ENCODE peak calls at places on chromosomes 12 and 14, in six cellular contexts. Z is IMR-90, I is tibial nerve, J is stomach, F is uterus, C is K562. M is an unnamed sample. For H3K9me3, the result is how much of the 10 kb centered on the place peaks cover.

GRCh38 chr14:23573384-23573783 is 5.2 kb downstream of the JPH4 start:
- DNase-seq in I (no peak), J (peak), C (no peak), F (no peak), Z (no peak), M (no peak)

GRCh38 chr14:36271939-36272907 is 48.2 kb downstream of the MBIP start:
- DNase-seq in Z (peak), F (no peak), I (no peak), C (no peak), J (no peak), M (peak)

GRCh38 chr12:67237231-67237630 is 31.9 kb upstream of the CAND1 start:
- DNase-seq in C (no peak), Z (no peak), I (no peak), J (no peak), F (no peak), M (no peak)

GRCh38 chr12:4962539-4963486 is 53.1 kb downstream of the KCNA1 start:
- DNase-seq in F (no peak), C (no peak), Z (no peak), J (no peak), I (no peak), M (no peak)

GRCh38 chr12:13744566-13744965 is 236.8 kb downstream of the GRIN2B start:
- DNase-seq in Z (no peak), C (no peak), I (no peak), F (no peak), J (no peak), M (no peak)

GRCh38 chr14:65211341-65211987 is 109.1 kb upstream of the MAX start:
- DNase-seq in Z (peak), I (no peak), C (no peak), F (no peak), J (no peak), M (no peak)

GRCh38 chr12:74227846-74228545 is 309.6 kb upstream of the ATXN7L3B start:
- DNase-seq in Z (no peak), C (no peak), F (no peak), J (no peak), I (no peak), M (no peak)

GRCh38 chr14:74065746-74066575 is 18.3 kb downstream of the ALDH6A1 start:
- DNase-seq in Z (peak), J (no peak), C (no peak), F (no peak), I (no peak), M (no peak)

GRCh38 chr12:130016194-130016593 is 112.4 kb upstream of the TMEM132D start:
- DNase-seq in C (no peak), Z (no peak), F (no peak), J (no peak), I (no peak), M (no peak)

GRCh38 chr12:126518596-126519200 is 1453.5 kb downstream of the AACS start:
- DNase-seq in Z (no peak), C (no peak), J (no peak), F (no peak), I (no peak), M (no peak)

GRCh38 chr12:62006076-62006732 is 254.0 kb upstream of the USP15 start:
- DNase-seq in Z (peak), J (no peak), F (no peak), I (peak), C (peak), M (peak)

GRCh38 chr14:105760691-105761344 is 234.4 kb downstream of the TMEM121 start:
- DNase-seq in I (no peak), Z (no peak), F (no peak), C (no peak), J (peak), M (no peak)

GRCh38 chr12:53220857-53221202 is 11.2 kb downstream of the RARG start:
- DNase-seq in I (peak), C (peak), J (peak), F (peak), Z (peak), M (peak)

GRCh38 chr12:69332815-69333358 is 15.3 kb upstream of the LYZ start:
- DNase-seq in I (no peak), Z (no peak), J (peak), C (no peak), F (no peak), M (no peak)

GRCh38 chr12:57470286-57470969 is 9.2 kb downstream of the ARHGAP9 start:
- DNase-seq in J (no peak), I (no peak), F (no peak), Z (no peak), C (no peak), M (no peak)

GRCh38 chr14:52417139-52417538 is 103.0 kb downstream of the PTGER2 start:
- DNase-seq in Z (no peak), F (no peak), C (no peak), J (no peak), I (no peak), M (no peak)

GRCh38 chr14:55301722-55302121 is 30.5 kb downstream of the FBXO34 start:
- DNase-seq in I (no peak), Z (peak), C (peak), J (no peak), F (no peak), M (no peak)

GRCh38 chr14:99506269-99506668 is 25.1 kb downstream of the CCNK start:
- DNase-seq in I (no peak), Z (no peak), C (no peak), J (no peak), F (no peak), M (no peak)

GRCh38 chr12:51132693-51133092 is 40.2 kb downstream of the TFCP2 start:
- DNase-seq in F (no peak), J (no peak), I (no peak), C (no peak), Z (peak), M (no peak)

GRCh38 chr12:38847247-38847646 is 58.1 kb downstream of the CPNE8 start:
- DNase-seq in Z (no peak), J (no peak), F (no peak), I (no peak), C (no peak), M (no peak)

GRCh38 chr12:38890102-38890501 is 15.3 kb downstream of the CPNE8 start:
- DNase-seq in I (no peak), C (no peak), Z (no peak), J (no peak), F (no peak), M (no peak)

GRCh38 chr12:103766028-103766427 is 75.0 kb downstream of the NT5DC3 start:
- DNase-seq in J (no peak), C (no peak), Z (no peak), F (no peak), I (no peak), M (no peak)

GRCh38 chr12:22733756-22734155 is 108.8 kb downstream of the ETNK1 start:
- DNase-seq in Z (no peak), J (no peak), I (no peak), C (no peak), F (no peak), M (no peak)

GRCh38 chr12:107405436-107405835 is 280.2 kb upstream of the PWP1 start:
- DNase-seq in C (no peak), J (no peak), I (no peak), Z (no peak), F (no peak), M (peak)

GRCh38 chr12:22286569-22286968 is 47.9 kb downstream of the ST8SIA1 start:
- DNase-seq in I (no peak), C (no peak), J (no peak), F (no peak), Z (peak), M (no peak)

GRCh38 chr12:6871052-6871957 is 1.8 kb downstream of the SPSB2 start:
- DNase-seq in J (peak), I (no peak), Z (no peak), C (peak), F (no peak), M (no peak)

GRCh38 chr12:25960176-25960575 is 1.7 kb downstream of the RASSF8 start:
- DNase-seq in I (no peak), J (no peak), Z (peak), F (no peak), C (no peak), M (peak)

GRCh38 chr12:115810166-115810565 is 467.3 kb downstream of the MED13L start:
- DNase-seq in I (no peak), C (no peak), J (no peak), F (no peak), Z (no peak), M (no peak)

DNA sequence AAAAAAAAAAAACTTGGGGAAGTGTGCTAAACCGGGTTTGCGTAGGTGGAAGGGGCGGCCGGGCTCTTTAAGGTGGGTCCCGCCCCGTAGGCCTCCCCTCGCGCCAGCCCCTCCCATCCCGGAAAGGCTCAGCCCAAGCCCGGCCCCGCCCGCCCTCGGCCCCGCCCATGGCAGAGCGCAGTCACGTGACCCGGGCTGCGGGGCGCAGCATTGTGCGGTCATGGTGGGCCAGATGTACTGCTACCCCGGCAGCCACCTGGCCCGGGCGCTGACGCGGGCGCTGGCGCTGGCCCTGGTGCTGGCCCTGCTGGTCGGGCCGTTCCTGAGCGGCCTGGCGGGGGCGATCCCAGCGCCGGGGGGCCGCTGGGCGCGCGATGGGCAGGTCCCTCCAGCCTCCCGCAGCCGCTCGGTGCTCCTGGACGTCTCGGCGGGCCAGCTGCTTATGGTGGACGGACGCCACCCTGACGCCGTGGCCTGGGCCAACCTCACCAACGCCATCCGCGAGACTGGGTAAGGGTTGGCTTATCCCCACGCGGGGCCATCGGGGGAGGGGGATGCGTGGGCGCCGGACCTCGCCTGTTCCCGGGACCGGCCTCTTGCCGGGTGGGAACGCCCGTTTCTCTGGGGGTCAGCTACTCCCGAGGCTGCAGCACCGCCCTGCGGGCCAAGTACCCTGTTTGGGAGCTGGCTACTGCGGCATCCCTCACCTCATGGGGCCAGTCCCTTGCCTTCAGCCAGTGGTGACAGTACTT is at the start of gene PLBD2:
- DNase-seq in F (peak), C (peak), I (peak), J (peak), Z (peak), M (peak)
- TF ChIP-seq POLR2A in F (peak), C (no peak), I (peak), J (no peak), Z (peak), M (peak)

DNA sequence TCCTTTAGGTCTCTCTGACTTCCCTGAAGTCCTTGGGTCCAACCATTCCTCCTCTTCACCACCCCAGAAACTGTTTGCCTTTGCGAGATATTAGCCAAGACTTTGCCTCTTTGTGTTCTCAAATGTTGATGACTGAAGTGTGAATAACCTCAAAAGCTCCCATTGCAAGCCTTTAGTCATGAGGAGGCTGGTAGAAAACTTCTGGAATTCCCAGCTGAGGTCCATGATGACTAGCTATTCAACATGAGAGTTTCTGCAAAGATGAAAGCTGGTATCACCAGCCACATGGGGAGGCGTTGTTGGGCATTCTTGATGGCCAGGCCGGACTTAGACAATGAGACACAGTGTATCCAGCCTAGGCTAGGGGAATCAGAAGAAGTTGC is 111.7 kb downstream of the TBX5 start:
- DNase-seq in Z (peak), F (no peak), I (no peak), J (no peak), C (no peak), M (no peak)
- H3K9me3 ChIP-seq in Z (under half), F (under half), I (under half), J (under half), C (under half), M (under half)

GRCh38 chr14:75660630-75661498 is at the start of the genes ERG28 and TTLL5:
- DNase-seq in Z (peak), F (peak), C (peak), J (peak), I (peak), M (peak)
- TF ChIP-seq POLR2A in Z (peak), F (peak), C (peak), J (no peak), I (peak), M (peak)

GRCh38 chr12:31895449-31896150 is 63.6 kb upstream of the RESF1 start:
- DNase-seq in Z (no peak), I (no peak), J (no peak), C (no peak), F (no peak), M (no peak)
- H3K9me3 ChIP-seq in Z (under half), I (under half), J (under half), C (under half), F (under half), M (under half)

GRCh38 chr12:1630081-1630826 is 1.2 kb downstream of the WNT5B start:
- DNase-seq in I (no peak), J (peak), Z (no peak), C (no peak), F (no peak), M (peak)
- TF ChIP-seq POLR2A in I (no peak), J (no peak), Z (no peak), C (no peak), F (peak), M (no peak)

DNA sequence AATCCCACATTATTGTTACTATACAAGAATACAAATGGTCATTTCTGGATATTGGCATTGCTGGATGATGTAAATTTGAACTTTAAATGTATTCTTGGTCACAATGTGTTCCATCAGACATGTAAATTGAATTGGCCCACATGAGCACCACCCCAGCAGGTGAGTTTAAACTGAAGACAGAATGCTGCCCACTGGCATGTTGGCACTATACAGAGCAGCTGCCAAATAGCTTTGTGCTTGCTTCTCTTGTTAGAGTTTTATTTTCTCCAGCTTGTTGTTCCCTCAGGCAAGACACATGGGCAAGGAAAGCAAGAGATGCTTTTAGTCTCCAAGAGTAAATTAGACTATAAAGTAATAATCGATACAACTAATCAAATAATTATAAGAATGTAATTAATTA is 98.5 kb downstream of the C12orf50 start:
- DNase-seq in I (no peak), Z (no peak), F (no peak), C (no peak), J (no peak), M (no peak)
- H3K9me3 ChIP-seq in I (under half), Z (under half), F (under half), C (under half), J (under half), M (under half)

DNA sequence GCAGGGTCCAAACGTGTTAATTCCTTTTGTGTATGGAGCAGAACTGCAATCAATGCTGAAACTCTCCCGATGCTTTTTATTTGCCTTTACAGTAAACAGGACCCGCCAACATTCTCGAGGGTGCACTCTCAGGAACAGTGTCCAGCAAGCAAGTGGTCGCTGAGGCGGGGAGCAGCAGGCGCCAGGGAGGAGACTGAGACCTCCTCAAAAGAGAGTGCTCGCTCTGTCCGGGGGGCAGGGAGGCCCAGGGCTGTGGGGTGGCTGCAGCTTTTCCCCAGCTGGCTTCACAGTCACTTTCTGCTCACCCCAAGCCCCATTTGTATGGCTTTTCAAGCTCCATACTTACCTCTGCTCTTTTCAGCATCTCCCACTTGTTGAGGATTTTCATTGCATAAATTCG is 49.2 kb downstream of the CDC42BPB start:
- DNase-seq in Z (no peak), I (no peak), F (no peak), J (no peak), C (no peak), M (no peak)
- TF ChIP-seq POLR2A in Z (no peak), I (no peak), F (no peak), J (no peak), C (no peak), M (no peak)

DNA sequence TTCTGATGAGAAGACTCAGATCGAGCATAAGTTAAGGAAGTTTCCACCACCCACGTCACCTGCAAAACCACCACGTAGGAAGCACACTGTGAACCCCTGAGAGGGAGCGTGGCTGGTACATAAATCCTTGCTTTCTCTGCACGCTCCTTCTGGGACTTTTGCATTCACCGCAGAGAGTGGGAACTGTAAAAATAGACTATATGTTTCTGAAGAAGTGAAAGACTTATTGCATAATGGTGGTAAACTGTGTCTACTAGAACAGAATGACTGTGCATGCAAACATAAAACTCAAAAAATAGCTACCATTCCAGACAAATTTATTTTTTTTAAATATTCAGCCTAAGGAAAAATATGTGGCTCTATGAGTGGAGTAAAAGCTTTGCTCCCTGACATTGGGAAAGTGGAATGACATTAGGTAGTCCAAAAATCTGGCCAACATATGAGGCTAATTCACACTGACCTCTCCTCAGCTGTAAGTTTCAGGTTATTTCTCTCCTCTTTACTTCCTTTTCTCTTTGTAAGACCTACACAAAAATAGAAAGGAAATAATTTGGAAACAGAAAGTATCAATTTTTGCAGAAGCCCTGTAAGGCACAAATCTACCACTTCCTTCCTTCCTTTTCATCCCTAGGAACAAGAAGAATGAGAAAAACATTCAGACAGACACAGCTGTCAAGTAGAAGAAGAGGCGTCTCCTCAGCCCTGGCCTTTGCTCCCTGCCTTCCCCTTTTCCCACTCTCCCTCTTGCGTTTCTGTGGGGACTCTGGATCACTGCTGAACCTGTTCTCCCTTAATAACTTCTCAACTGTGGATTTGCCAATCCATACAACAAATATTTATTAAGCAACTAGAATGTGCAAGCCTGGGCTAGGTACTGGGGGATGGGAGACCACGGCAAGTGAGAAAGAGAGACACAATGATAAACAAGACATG is 264.3 kb upstream of the FOXN3 start:
- DNase-seq in I (no peak), F (no peak), J (no peak), C (no peak), Z (no peak), M (no peak)
- H3K9me3 ChIP-seq in I (under half), F (under half), J (under half), C (under half), Z (under half), M (under half)

GRCh38 chr12:76029982-76030377 is 1.6 kb downstream of the PHLDA1 start:
- DNase-seq in J (no peak), Z (peak), I (no peak), C (no peak), F (no peak), M (peak)
- TF ChIP-seq POLR2A in J (no peak), Z (peak), I (no peak), C (no peak), F (no peak), M (no peak)

DNA sequence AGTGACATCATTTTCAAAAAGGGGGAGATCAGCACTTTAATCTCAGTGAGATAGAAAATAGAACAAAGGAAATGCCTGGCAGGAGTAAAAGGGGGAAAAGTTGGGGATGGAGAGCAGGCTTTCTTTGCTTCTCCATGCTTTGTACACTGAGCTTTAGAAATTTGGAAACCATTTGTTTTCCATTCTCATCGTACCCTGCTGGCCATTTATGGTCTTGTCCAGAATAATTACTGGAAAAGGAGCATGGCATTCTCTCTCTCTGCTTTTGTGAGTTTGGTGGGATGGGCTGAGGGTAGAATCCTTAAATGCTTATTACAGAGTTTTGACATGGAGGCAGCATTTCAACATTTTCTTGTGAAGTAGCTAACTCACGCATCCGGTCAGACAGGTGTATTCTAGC is 104.4 kb upstream of the FLRT2 start:
- DNase-seq in F (no peak), I (no peak), C (no peak), J (no peak), Z (no peak), M (no peak)
- H3K9me3 ChIP-seq in F (under half), I (under half), C (under half), J (under half), Z (under half), M (under half)

M was measured in thyroid gland.